ENCODE peak calls at places on chromosomes 13 and 19, in seven cellular contexts. M is AML-193; W is CD8-positive, alpha-beta memory T cell; P is NCI-H1092; V is mucosa of descending colon; D is mammary epithelial cell; I is T-helper 2 cell. F is an unnamed sample.

GRCh38 chr19:42284066-42284501 is 15.0 kb downstream of the CIC start:
- DNase-seq in D (peak; percentile 69), V (peak; percentile 89), P (peak; percentile 55), I (peak; percentile 92), W (peak; percentile 85), M (peak; percentile 42), F (peak; percentile 77)

GRCh38 chr19:46288896-46289588 is 7.8 kb upstream of the HIF3A start:
- DNase-seq in I (no peak), M (no peak), P (no peak), V (no peak), W (no peak), D (peak; percentile 94), F (peak; percentile 98)

GRCh38 chr13:64369121-64369520 is 2861.0 kb downstream of the PCDH9 start:
- DNase-seq in I (no peak), P (no peak), W (no peak), M (peak; percentile 37), D (no peak), V (no peak), F (peak; percentile 54)

GRCh38 chr19:23823952-23824389 is 65.3 kb upstream of the ZNF681 start:
- DNase-seq in D (peak; percentile 30), I (peak; percentile 37), W (no peak), M (peak; percentile 78), P (no peak), V (peak; percentile 48), F (peak; percentile 12)

GRCh38 chr19:16457195-16457953 is 14.4 kb downstream of the EPS15L1 start:
- DNase-seq in W (no peak), P (peak; percentile 38), I (no peak), M (no peak), D (peak; percentile 54), V (no peak), F (peak; percentile 42)

GRCh38 chr19:4379383-4380253 is 20.7 kb downstream of the SH3GL1 start:
- DNase-seq in P (no peak), I (peak; percentile 44), D (peak; percentile 99), W (no peak), V (peak; percentile 40), M (no peak), F (peak; percentile 48)

GRCh38 chr13:77138813-77139212 is 111.9 kb upstream of the FBXL3 start:
- DNase-seq in I (no peak), W (no peak), P (no peak), M (no peak), V (no peak), D (no peak), F (no peak)

GRCh38 chr13:46405457-46405856 is 18.4 kb upstream of the RUBCNL start:
- DNase-seq in W (no peak), I (no peak), D (no peak), M (peak; percentile 68), V (no peak), P (no peak), F (no peak)

GRCh38 chr19:8610041-8610927 is at the start of gene ADAMTS10:
- DNase-seq in I (peak; percentile 27), W (peak; percentile 34), V (no peak), M (no peak), D (no peak), P (no peak), F (peak; percentile 50)

GRCh38 chr13:111076156-111077013 is 38.7 kb upstream of the ARHGEF7 start:
- DNase-seq in M (no peak), W (no peak), I (no peak), P (no peak), V (no peak), D (no peak), F (no peak)

GRCh38 chr13:103002279-103002678 is 63.9 kb downstream of the SLC10A2 start:
- DNase-seq in W (no peak), M (no peak), P (no peak), I (no peak), D (no peak), V (no peak), F (no peak)

GRCh38 chr19:2888739-2889224 is 11.9 kb upstream of the ZNF57 start:
- DNase-seq in P (peak; percentile 27), I (peak; percentile 36), W (peak; percentile 52), M (peak; percentile 33), V (peak; percentile 54), D (peak; percentile 65), F (no peak)

GRCh38 chr19:29524912-29525870 is 603 bp upstream of the VSTM2B start:
- DNase-seq in I (peak; percentile 38), D (peak; percentile 9), P (peak; percentile 20), M (no peak), V (peak; percentile 17), W (no peak), F (no peak)

GRCh38 chr13:26678796-26679195 is 81.8 kb downstream of the GPR12 start:
- DNase-seq in I (no peak), W (no peak), M (no peak), V (no peak), D (no peak), P (no peak), F (no peak)

GRCh38 chr19:33199441-33200265 is 5.5 kb downstream of the LRP3 start:
- DNase-seq in P (no peak), V (no peak), W (no peak), M (peak; percentile 80), D (no peak), I (no peak), F (peak; percentile 8)